ENCODE peak calls at places on chromosome 6, in eight cellular contexts. One of them, this sample, is unnamed. For H3K27me3 and H3K36me3, the result is how much of the 10 kb centered on the place peaks cover.

GRCh38 chr6:89644864-89645263 is 6.3 kb upstream of the LYRM2 start:
- DNase-seq in breast epithelium: no peak
- DNase-seq in heart left ventricle: no peak
- DNase-seq in neural progenitor cell: no peak
- DNase-seq in heart right ventricle: no peak
- DNase-seq in effector memory CD4-positive, alpha-beta T cell: no peak
- DNase-seq in uterus: no peak
- DNase-seq in CD8-positive, alpha-beta memory T cell: no peak
- DNase-seq in this sample: no peak

GRCh38 chr6:36867471-36868224 is 7.0 kb downstream of the PPIL1 start:
- DNase-seq in heart right ventricle: peak
- DNase-seq in neural progenitor cell: no peak
- DNase-seq in effector memory CD4-positive, alpha-beta T cell: no peak
- DNase-seq in breast epithelium: no peak
- DNase-seq in CD8-positive, alpha-beta memory T cell: no peak
- DNase-seq in heart left ventricle: no peak
- DNase-seq in uterus: no peak
- DNase-seq in this sample: no peak

GRCh38 chr6:138719011-138719635 is 54.4 kb upstream of the CCDC28A start:
- DNase-seq in CD8-positive, alpha-beta memory T cell: no peak
- DNase-seq in breast epithelium: no peak
- DNase-seq in neural progenitor cell: no peak
- DNase-seq in uterus: no peak
- DNase-seq in effector memory CD4-positive, alpha-beta T cell: no peak
- DNase-seq in heart right ventricle: no peak
- DNase-seq in heart left ventricle: no peak
- DNase-seq in this sample: no peak

GRCh38 chr6:6518627-6519026 is 69.9 kb upstream of the LY86 start:
- DNase-seq in neural progenitor cell: no peak
- DNase-seq in uterus: no peak
- DNase-seq in heart left ventricle: no peak
- DNase-seq in CD8-positive, alpha-beta memory T cell: no peak
- DNase-seq in breast epithelium: no peak
- DNase-seq in effector memory CD4-positive, alpha-beta T cell: no peak
- DNase-seq in heart right ventricle: no peak
- DNase-seq in this sample: no peak

GRCh38 chr6:161880070-161880469 is 606.2 kb upstream of the AGPAT4 start:
- DNase-seq in CD8-positive, alpha-beta memory T cell: no peak
- DNase-seq in heart left ventricle: no peak
- DNase-seq in heart right ventricle: no peak
- DNase-seq in neural progenitor cell: no peak
- DNase-seq in effector memory CD4-positive, alpha-beta T cell: no peak
- DNase-seq in uterus: no peak
- DNase-seq in breast epithelium: no peak
- DNase-seq in this sample: no peak

GRCh38 chr6:169719117-169719516 is 5.2 kb downstream of the PHF10 start:
- DNase-seq in neural progenitor cell: no peak
- DNase-seq in CD8-positive, alpha-beta memory T cell: no peak
- DNase-seq in heart right ventricle: no peak
- DNase-seq in breast epithelium: no peak
- DNase-seq in heart left ventricle: no peak
- DNase-seq in uterus: no peak
- DNase-seq in effector memory CD4-positive, alpha-beta T cell: no peak
- DNase-seq in this sample: no peak

GRCh38 chr6:72672906-72673305 is 51.0 kb downstream of the KCNQ5 start:
- DNase-seq in heart left ventricle: no peak
- DNase-seq in neural progenitor cell: no peak
- DNase-seq in effector memory CD4-positive, alpha-beta T cell: no peak
- DNase-seq in CD8-positive, alpha-beta memory T cell: no peak
- DNase-seq in uterus: no peak
- DNase-seq in breast epithelium: no peak
- DNase-seq in heart right ventricle: no peak
- DNase-seq in this sample: no peak

GRCh38 chr6:81865712-81866111 is 113.2 kb upstream of the TENT5A start:
- DNase-seq in effector memory CD4-positive, alpha-beta T cell: no peak
- DNase-seq in breast epithelium: no peak
- DNase-seq in uterus: no peak
- DNase-seq in neural progenitor cell: no peak
- DNase-seq in CD8-positive, alpha-beta memory T cell: no peak
- DNase-seq in heart left ventricle: no peak
- DNase-seq in heart right ventricle: no peak
- DNase-seq in this sample: no peak

GRCh38 chr6:133697666-133698065 is 191.2 kb upstream of the TCF21 start:
- DNase-seq in breast epithelium: no peak
- DNase-seq in effector memory CD4-positive, alpha-beta T cell: no peak
- DNase-seq in uterus: no peak
- DNase-seq in CD8-positive, alpha-beta memory T cell: no peak
- DNase-seq in heart left ventricle: no peak
- DNase-seq in neural progenitor cell: no peak
- DNase-seq in heart right ventricle: no peak
- DNase-seq in this sample: no peak

GRCh38 chr6:165096868-165097267 is 212.5 kb downstream of the C6orf118 start:
- DNase-seq in CD8-positive, alpha-beta memory T cell: no peak
- DNase-seq in breast epithelium: no peak
- DNase-seq in uterus: no peak
- DNase-seq in effector memory CD4-positive, alpha-beta T cell: no peak
- DNase-seq in heart left ventricle: no peak
- DNase-seq in neural progenitor cell: no peak
- DNase-seq in heart right ventricle: no peak
- DNase-seq in this sample: no peak

GRCh38 chr6:6105472-6106036 is 98.8 kb upstream of the NRN1 start:
- DNase-seq in heart left ventricle: no peak
- DNase-seq in neural progenitor cell: peak
- DNase-seq in uterus: no peak
- DNase-seq in CD8-positive, alpha-beta memory T cell: no peak
- DNase-seq in effector memory CD4-positive, alpha-beta T cell: no peak
- DNase-seq in heart right ventricle: no peak
- DNase-seq in breast epithelium: no peak
- DNase-seq in this sample: no peak

GRCh38 chr6:110459137-110459536 is 17.3 kb downstream of the SLC22A16 start:
- DNase-seq in heart right ventricle: no peak
- DNase-seq in CD8-positive, alpha-beta memory T cell: no peak
- DNase-seq in neural progenitor cell: no peak
- DNase-seq in breast epithelium: no peak
- DNase-seq in heart left ventricle: no peak
- DNase-seq in effector memory CD4-positive, alpha-beta T cell: no peak
- DNase-seq in uterus: no peak
- DNase-seq in this sample: no peak

DNA sequence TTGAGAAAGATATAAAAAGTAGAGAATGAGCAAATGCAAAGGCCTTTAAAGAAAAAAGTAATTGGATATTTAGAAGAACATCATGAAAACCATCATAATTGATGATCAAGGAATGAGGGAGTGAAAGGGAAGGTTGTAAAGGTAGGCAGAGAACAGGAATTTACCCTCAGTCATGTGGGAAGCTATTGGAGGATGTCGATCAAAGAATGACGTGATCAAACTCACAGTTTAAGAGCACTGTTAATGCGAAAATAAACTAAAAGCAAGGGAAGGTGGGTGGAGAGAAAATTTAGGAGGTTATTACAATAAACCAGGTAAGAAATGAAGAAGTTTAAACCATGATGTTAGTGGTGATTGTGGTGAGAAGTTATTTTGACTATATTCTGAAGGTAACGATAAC is 982.6 kb upstream of the EYS start:
- DNase-seq in effector memory CD4-positive, alpha-beta T cell: no peak
- DNase-seq in CD8-positive, alpha-beta memory T cell: no peak
- DNase-seq in heart right ventricle: no peak
- DNase-seq in heart left ventricle: no peak
- DNase-seq in neural progenitor cell: no peak
- DNase-seq in breast epithelium: no peak
- DNase-seq in uterus: no peak
- DNase-seq in this sample: no peak
- H3K27me3 ChIP-seq in effector memory CD4-positive, alpha-beta T cell: under half
- H3K27me3 ChIP-seq in CD8-positive, alpha-beta memory T cell: under half
- H3K27me3 ChIP-seq in heart right ventricle: under half
- H3K27me3 ChIP-seq in heart left ventricle: under half
- H3K27me3 ChIP-seq in neural progenitor cell: under half
- H3K27me3 ChIP-seq in breast epithelium: under half
- H3K27me3 ChIP-seq in uterus: under half
- H3K27me3 ChIP-seq in this sample: under half

GRCh38 chr6:150840185-150840584 is 25.3 kb upstream of the MTHFD1L start:
- DNase-seq in heart right ventricle: no peak
- DNase-seq in breast epithelium: no peak
- DNase-seq in effector memory CD4-positive, alpha-beta T cell: no peak
- DNase-seq in neural progenitor cell: no peak
- DNase-seq in uterus: no peak
- DNase-seq in CD8-positive, alpha-beta memory T cell: no peak
- DNase-seq in heart left ventricle: no peak
- DNase-seq in this sample: no peak

GRCh38 chr6:150831577-150831976 is 33.9 kb upstream of the MTHFD1L start:
- DNase-seq in breast epithelium: no peak
- DNase-seq in heart left ventricle: no peak
- DNase-seq in neural progenitor cell: no peak
- DNase-seq in CD8-positive, alpha-beta memory T cell: no peak
- DNase-seq in effector memory CD4-positive, alpha-beta T cell: no peak
- DNase-seq in uterus: no peak
- DNase-seq in heart right ventricle: no peak
- DNase-seq in this sample: no peak

GRCh38 chr6:150830409-150831165 is 34.9 kb upstream of the MTHFD1L start:
- DNase-seq in uterus: no peak
- DNase-seq in heart right ventricle: no peak
- DNase-seq in breast epithelium: no peak
- DNase-seq in neural progenitor cell: no peak
- DNase-seq in CD8-positive, alpha-beta memory T cell: no peak
- DNase-seq in heart left ventricle: no peak
- DNase-seq in effector memory CD4-positive, alpha-beta T cell: no peak
- DNase-seq in this sample: no peak

GRCh38 chr6:150841189-150841588 is 24.3 kb upstream of the MTHFD1L start:
- DNase-seq in effector memory CD4-positive, alpha-beta T cell: no peak
- DNase-seq in CD8-positive, alpha-beta memory T cell: no peak
- DNase-seq in heart right ventricle: no peak
- DNase-seq in neural progenitor cell: no peak
- DNase-seq in uterus: no peak
- DNase-seq in breast epithelium: no peak
- DNase-seq in heart left ventricle: no peak
- DNase-seq in this sample: no peak

DNA sequence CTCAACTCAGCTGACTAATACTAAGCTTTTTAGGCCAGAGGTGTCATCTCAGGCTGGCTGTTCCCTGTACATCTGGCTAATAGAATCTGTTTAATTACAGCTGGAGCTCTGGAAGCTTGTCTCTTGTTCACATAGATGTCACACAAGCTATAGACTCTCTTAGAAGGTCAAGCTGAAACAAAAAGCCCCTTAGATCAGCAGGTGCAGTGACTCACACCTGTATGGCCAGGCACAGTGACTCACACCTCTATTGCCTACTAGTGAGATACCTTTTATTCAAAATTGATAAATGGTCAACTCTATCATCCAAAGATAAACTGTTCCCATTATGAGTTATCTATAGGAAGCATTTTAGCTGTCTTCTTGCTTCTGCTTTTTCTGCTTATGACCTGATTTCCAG is 29.9 kb upstream of the MTHFD1L start:
- DNase-seq in neural progenitor cell: no peak
- DNase-seq in effector memory CD4-positive, alpha-beta T cell: no peak
- DNase-seq in heart right ventricle: no peak
- DNase-seq in heart left ventricle: no peak
- DNase-seq in breast epithelium: no peak
- DNase-seq in CD8-positive, alpha-beta memory T cell: no peak
- DNase-seq in uterus: no peak
- DNase-seq in this sample: no peak
- H3K36me3 ChIP-seq in neural progenitor cell: under half
- H3K36me3 ChIP-seq in effector memory CD4-positive, alpha-beta T cell: under half
- H3K36me3 ChIP-seq in heart right ventricle: under half
- H3K36me3 ChIP-seq in heart left ventricle: under half
- H3K36me3 ChIP-seq in breast epithelium: under half
- H3K36me3 ChIP-seq in CD8-positive, alpha-beta memory T cell: under half
- H3K36me3 ChIP-seq in uterus: under half
- H3K36me3 ChIP-seq in this sample: under half

GRCh38 chr6:30131947-30132497 is 3.9 kb upstream of the TRIM40 start:
- DNase-seq in breast epithelium: no peak
- DNase-seq in CD8-positive, alpha-beta memory T cell: no peak
- DNase-seq in heart right ventricle: no peak
- DNase-seq in effector memory CD4-positive, alpha-beta T cell: no peak
- DNase-seq in neural progenitor cell: no peak
- DNase-seq in uterus: no peak
- DNase-seq in heart left ventricle: no peak
- DNase-seq in this sample: no peak

GRCh38 chr6:30127238-30128093 is 8.5 kb upstream of the TRIM40 start:
- DNase-seq in neural progenitor cell: peak
- DNase-seq in heart left ventricle: no peak
- DNase-seq in effector memory CD4-positive, alpha-beta T cell: no peak
- DNase-seq in CD8-positive, alpha-beta memory T cell: no peak
- DNase-seq in breast epithelium: no peak
- DNase-seq in heart right ventricle: no peak
- DNase-seq in uterus: no peak
- DNase-seq in this sample: peak

GRCh38 chr6:30129818-30130679 is 5.9 kb upstream of the TRIM40 start:
- DNase-seq in heart right ventricle: no peak
- DNase-seq in neural progenitor cell: no peak
- DNase-seq in uterus: no peak
- DNase-seq in CD8-positive, alpha-beta memory T cell: no peak
- DNase-seq in breast epithelium: no peak
- DNase-seq in effector memory CD4-positive, alpha-beta T cell: no peak
- DNase-seq in heart left ventricle: no peak
- DNase-seq in this sample: no peak

GRCh38 chr6:30130887-30131862 is 4.8 kb upstream of the TRIM40 start:
- DNase-seq in uterus: peak
- DNase-seq in neural progenitor cell: peak
- DNase-seq in heart left ventricle: peak
- DNase-seq in breast epithelium: peak
- DNase-seq in heart right ventricle: no peak
- DNase-seq in CD8-positive, alpha-beta memory T cell: peak
- DNase-seq in effector memory CD4-positive, alpha-beta T cell: peak
- DNase-seq in this sample: peak

GRCh38 chr6:30129270-30129669 is 6.7 kb upstream of the TRIM40 start:
- DNase-seq in breast epithelium: no peak
- DNase-seq in heart left ventricle: no peak
- DNase-seq in CD8-positive, alpha-beta memory T cell: no peak
- DNase-seq in effector memory CD4-positive, alpha-beta T cell: no peak
- DNase-seq in neural progenitor cell: no peak
- DNase-seq in uterus: no peak
- DNase-seq in heart right ventricle: no peak
- DNase-seq in this sample: no peak
- H3K27me3 ChIP-seq in breast epithelium: under half
- H3K27me3 ChIP-seq in heart left ventricle: under half
- H3K27me3 ChIP-seq in CD8-positive, alpha-beta memory T cell: under half
- H3K27me3 ChIP-seq in effector memory CD4-positive, alpha-beta T cell: under half
- H3K27me3 ChIP-seq in neural progenitor cell: half or more
- H3K27me3 ChIP-seq in uterus: under half
- H3K27me3 ChIP-seq in heart right ventricle: under half
- H3K27me3 ChIP-seq in this sample: under half

DNA sequence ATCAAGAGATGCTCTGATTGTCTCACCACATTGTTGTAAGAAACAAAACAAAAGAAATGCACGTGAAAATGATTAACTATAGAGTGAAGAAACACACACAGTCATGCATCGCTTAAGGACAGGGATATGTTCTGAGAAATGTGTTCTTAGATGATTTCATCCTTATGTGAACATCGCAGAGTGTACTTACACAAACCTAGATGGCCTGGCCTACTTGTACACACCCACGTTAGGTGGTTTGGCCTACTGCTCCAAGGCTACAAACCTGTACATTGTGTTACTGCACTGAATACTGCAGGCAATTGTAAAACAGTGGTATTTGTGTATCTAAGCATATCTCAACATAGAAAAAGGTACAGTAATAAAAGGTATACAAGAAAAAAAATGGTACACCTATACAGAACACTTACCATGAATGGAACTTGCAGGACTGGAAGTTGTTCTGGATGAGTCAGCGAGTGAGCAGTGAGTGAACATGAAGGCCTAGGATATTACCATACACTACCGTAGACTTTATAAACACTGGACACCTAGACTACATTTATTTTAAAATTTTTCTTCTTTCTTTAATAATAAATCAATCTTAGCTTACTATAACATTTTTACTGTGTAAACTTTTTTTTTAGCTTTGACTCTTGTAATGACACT is 48.6 kb downstream of the FKBP5 start:
- DNase-seq in heart left ventricle: no peak
- DNase-seq in effector memory CD4-positive, alpha-beta T cell: no peak
- DNase-seq in heart right ventricle: no peak
- DNase-seq in breast epithelium: no peak
- DNase-seq in uterus: no peak
- DNase-seq in neural progenitor cell: no peak
- DNase-seq in CD8-positive, alpha-beta memory T cell: no peak
- DNase-seq in this sample: no peak
- H3K36me3 ChIP-seq in heart left ventricle: under half
- H3K36me3 ChIP-seq in effector memory CD4-positive, alpha-beta T cell: under half
- H3K36me3 ChIP-seq in heart right ventricle: under half
- H3K36me3 ChIP-seq in breast epithelium: under half
- H3K36me3 ChIP-seq in uterus: under half
- H3K36me3 ChIP-seq in neural progenitor cell: under half
- H3K36me3 ChIP-seq in CD8-positive, alpha-beta memory T cell: under half
- H3K36me3 ChIP-seq in this sample: under half